ENCODE peak calls at places on chromosomes 1 and 21, in ten cellular contexts. C, Y, Q, B, N, D, R, T, J and G are unnamed samples.

GRCh38 chr1:178724734-178725602 is at the start of gene RALGPS2:
- DNase-seq in J (peak; percentile 81), Q (peak; percentile 22), N (peak; percentile 76), R (peak; percentile 57), B (peak; percentile 64), D (peak; percentile 46), Y (peak; percentile 93), C (peak; percentile 55), T (peak; percentile 71), G (no peak)

GRCh38 chr1:42679364-42679983 is 2.7 kb upstream of the YBX1 start:
- DNase-seq in Q (no peak), R (no peak), D (no peak), B (no peak), N (no peak), J (no peak), C (no peak), T (no peak), Y (no peak), G (no peak)

GRCh38 chr1:48023488-48023887 is 26.3 kb upstream of the TRABD2B start:
- DNase-seq in Y (no peak), D (no peak), B (no peak), N (no peak), R (no peak), T (no peak), Q (no peak), C (no peak), J (peak; percentile 10), G (no peak)

GRCh38 chr1:145824499-145824842 is 471 bp downstream of the POLR3C start:
- DNase-seq in D (no peak), Y (no peak), T (no peak), Q (no peak), C (no peak), J (no peak), N (no peak), R (peak; percentile 18), B (peak; percentile 20), G (no peak)

GRCh38 chr1:237166593-237167077 is 124.7 kb downstream of the RYR2 start:
- DNase-seq in N (no peak), B (no peak), R (no peak), Q (peak; percentile 32), J (no peak), D (no peak), T (no peak), Y (no peak), C (no peak), G (no peak)

GRCh38 chr1:191757003-191757402 is 401.3 kb upstream of the RGS18 start:
- DNase-seq in N (no peak), B (no peak), Q (peak; percentile 13), C (no peak), D (no peak), T (no peak), Y (no peak), R (no peak), J (no peak), G (no peak)

GRCh38 chr1:108082741-108083562 is 117.2 kb downstream of the SLC25A24 start:
- DNase-seq in N (no peak), B (no peak), Q (no peak), Y (no peak), T (no peak), R (no peak), J (no peak), D (no peak), C (no peak), G (no peak)

GRCh38 chr1:200081982-200082272 is 54.4 kb downstream of the NR5A2 start:
- DNase-seq in B (no peak), T (no peak), Y (no peak), R (no peak), Q (no peak), C (no peak), J (no peak), N (no peak), D (no peak), G (no peak)

GRCh38 chr1:93552751-93553455 is 105.0 kb downstream of the FNBP1L start:
- DNase-seq in Y (no peak), C (no peak), B (no peak), N (no peak), J (no peak), D (no peak), T (no peak), R (no peak), Q (peak; percentile 72), G (no peak)

GRCh38 chr1:173507205-173507846 is 30.2 kb downstream of the PRDX6 start:
- DNase-seq in Q (peak; percentile 57), C (no peak), J (no peak), N (no peak), Y (no peak), B (peak; percentile 53), T (no peak), D (no peak), R (no peak), G (peak; percentile 85)

GRCh38 chr1:34500451-34500850 is 254.4 kb upstream of the GJB5 start:
- DNase-seq in Q (no peak), B (peak; percentile 42), J (peak; percentile 60), Y (no peak), C (no peak), D (no peak), R (no peak), T (no peak), N (no peak), G (no peak)

GRCh38 chr1:153805042-153805745 is 30.0 kb downstream of the SLC27A3 start:
- DNase-seq in C (no peak), T (peak; percentile 75), B (peak; percentile 55), J (no peak), R (peak; percentile 37), Y (peak; percentile 90), N (peak; percentile 44), Q (peak; percentile 76), D (peak; percentile 37), G (peak; percentile 77)

GRCh38 chr1:119075614-119076013 is 64.8 kb downstream of the WARS2 start:
- DNase-seq in N (no peak), Y (no peak), Q (peak; percentile 37), J (no peak), C (no peak), R (no peak), B (no peak), D (no peak), T (no peak), G (no peak)

GRCh38 chr1:176466514-176466913 is 3.5 kb downstream of the PAPPA2 start:
- DNase-seq in Y (peak; percentile 8), R (peak; percentile 19), T (no peak), Q (no peak), N (no peak), C (no peak), J (peak; percentile 46), B (peak; percentile 13), D (no peak), G (no peak)

GRCh38 chr1:35768350-35769187 is 1.2 kb downstream of the CLSPN start:
- DNase-seq in B (no peak), J (no peak), D (no peak), Y (peak; percentile 22), Q (no peak), R (no peak), T (no peak), C (no peak), N (no peak), G (no peak)

GRCh38 chr1:113247355-113247754 is 143.0 kb upstream of the MAGI3 start:
- DNase-seq in C (no peak), T (no peak), R (no peak), D (no peak), B (no peak), Q (no peak), J (no peak), N (peak; percentile 38), Y (no peak), G (no peak)

GRCh38 chr1:94795321-94795899 is 24.7 kb upstream of the SLC44A3 start:
- DNase-seq in B (no peak), Y (peak; percentile 59), N (no peak), Q (peak; percentile 57), T (no peak), R (no peak), C (no peak), D (no peak), J (no peak), G (no peak)
- H3K27ac ChIP-seq in B (no peak overlapping the region), Y (no peak overlapping the region), N (no peak overlapping the region), Q (peak overlapping the region; percentile 17), T (no peak overlapping the region), R (no peak overlapping the region), C (no peak overlapping the region), D (no peak overlapping the region), J (no peak overlapping the region), G (no peak overlapping the region)

DNA sequence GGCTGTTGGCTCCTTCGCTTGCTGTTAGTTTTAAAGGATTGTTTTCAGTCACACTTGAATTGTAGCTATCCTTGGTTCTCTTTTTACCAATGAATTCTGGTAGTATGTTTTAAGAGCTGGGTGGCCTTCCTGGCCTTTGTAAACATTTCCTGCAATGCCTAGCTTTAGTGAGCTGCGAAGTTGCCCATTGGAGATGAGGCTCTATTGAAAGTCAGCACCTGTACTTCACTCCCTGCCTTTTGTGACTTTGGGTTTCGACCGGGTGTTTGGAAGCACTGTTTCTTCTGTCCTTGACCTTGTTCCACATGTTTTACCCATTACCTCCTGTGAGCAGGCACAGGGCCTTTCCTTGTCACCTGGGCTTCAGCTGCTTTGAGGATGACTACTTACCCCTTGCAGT is 64.7 kb downstream of the DYRK1A start:
- DNase-seq in C (no peak), Y (no peak), R (no peak), D (no peak), J (no peak), T (no peak), Q (no peak), B (no peak), N (no peak), G (no peak)
- H3K27ac ChIP-seq in C (no peak overlapping the region), Y (no peak overlapping the region), R (no peak overlapping the region), D (no peak overlapping the region), J (peak overlapping the region; percentile 35), T (no peak overlapping the region), Q (no peak overlapping the region), B (no peak overlapping the region), N (no peak overlapping the region), G (no peak overlapping the region)

GRCh38 chr1:230069813-230070212 is 2.8 kb downstream of the GALNT2 start:
- DNase-seq in T (no peak), Y (no peak), R (no peak), B (peak; percentile 36), D (no peak), J (no peak), Q (no peak), C (no peak), N (no peak), G (no peak)
- H3K27ac ChIP-seq in T (peak overlapping the region; percentile 11), Y (no peak overlapping the region), R (no peak overlapping the region), B (peak overlapping the region; percentile 66), D (no peak overlapping the region), J (no peak overlapping the region), Q (no peak overlapping the region), C (no peak overlapping the region), N (no peak overlapping the region), G (no peak overlapping the region)

DNA sequence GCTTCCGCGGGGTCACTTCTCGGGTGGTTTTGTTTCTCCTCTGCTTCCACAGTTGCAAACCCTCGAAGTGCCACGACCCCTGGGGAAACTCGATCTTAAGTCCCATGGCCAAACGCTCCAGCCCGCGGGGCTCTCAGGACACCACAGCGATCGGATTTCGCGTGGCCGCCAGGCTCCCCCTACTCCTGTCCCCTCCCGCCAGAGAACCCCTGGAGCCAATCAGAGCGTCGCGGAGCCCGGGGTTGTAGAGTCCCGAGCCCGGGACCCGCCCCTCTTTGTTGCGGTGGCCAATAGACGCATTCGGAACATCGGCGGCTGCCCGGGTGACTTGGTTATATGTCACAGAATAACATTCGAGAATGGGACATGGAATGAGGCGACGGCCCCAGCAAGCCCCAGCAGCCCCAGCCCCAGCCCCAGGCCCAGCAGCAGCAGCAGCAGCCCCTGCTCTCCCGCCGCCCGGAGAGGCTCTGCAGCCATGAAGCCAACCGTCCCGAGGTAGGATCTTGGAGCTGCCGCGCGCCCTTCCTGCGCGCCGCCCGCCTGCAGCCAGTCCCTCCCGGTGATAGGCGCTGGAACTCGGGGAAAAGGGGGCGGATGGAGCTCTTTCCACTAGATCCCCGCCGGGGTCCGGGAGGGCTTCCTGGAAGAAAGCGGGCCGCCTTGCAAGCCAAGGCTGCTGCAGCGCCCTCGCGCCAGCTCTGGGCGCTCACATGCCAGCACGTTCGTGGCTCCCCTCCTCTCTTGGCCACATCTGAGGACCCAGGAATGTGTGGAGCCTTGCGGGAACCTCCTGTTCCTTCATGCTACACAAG is at the start of gene VASH2:
- DNase-seq in B (peak; percentile 80), R (peak; percentile 86), J (peak; percentile 90), D (peak; percentile 43), N (peak; percentile 82), T (peak; percentile 79), Q (peak; percentile 75), C (peak; percentile 67), Y (peak; percentile 81), G (no peak)
- H3K27ac ChIP-seq in B (no peak within 1 kb of the TSS), R (peak within 1 kb of the TSS; percentile 59), J (no peak within 1 kb of the TSS), D (no peak within 1 kb of the TSS), N (no peak within 1 kb of the TSS), T (no peak within 1 kb of the TSS), Q (no peak within 1 kb of the TSS), C (no peak within 1 kb of the TSS), Y (no peak within 1 kb of the TSS), G (no peak within 1 kb of the TSS)